ENCODE peak calls at places on chromosome 6, in seven cellular contexts. S, T, G, J, B, Q and D are unnamed samples.

GRCh38 chr6:158031445-158032353 is 50.0 kb downstream of the SYNJ2 start:
- DNase-seq in S (peak), T (peak), G (peak), J (no peak), B (peak), Q (peak), D (peak)

GRCh38 chr6:6686748-6687601 is 98.5 kb downstream of the LY86 start:
- DNase-seq in S (peak), T (peak), G (peak), J (peak), B (peak), Q (peak), D (no peak)

GRCh38 chr6:106789436-106790145 is 160.2 kb downstream of the QRSL1 start:
- DNase-seq in S (peak), T (no peak), G (no peak), J (no peak), B (no peak), Q (no peak), D (no peak)

GRCh38 chr6:85726206-85726605 is 83.5 kb upstream of the SYNCRIP start:
- DNase-seq in S (no peak), T (peak), G (no peak), J (no peak), B (peak), Q (no peak), D (no peak)

GRCh38 chr6:122429328-122429727 is 29.9 kb downstream of the HSF2 start:
- DNase-seq in S (no peak), T (no peak), G (peak), J (no peak), B (no peak), Q (no peak), D (no peak)

GRCh38 chr6:158595223-158595622 is 35.3 kb downstream of the TMEM181 start:
- DNase-seq in S (no peak), T (no peak), G (peak), J (peak), B (peak), Q (no peak), D (no peak)

GRCh38 chr6:157758516-157759023 is 64.5 kb upstream of the SNX9 start:
- DNase-seq in S (no peak), T (no peak), G (no peak), J (no peak), B (no peak), Q (no peak), D (no peak)

GRCh38 chr6:138406443-138406842 is 2.4 kb downstream of the HEBP2 start:
- DNase-seq in S (no peak), T (no peak), G (no peak), J (no peak), B (no peak), Q (no peak), D (no peak)

GRCh38 chr6:15184441-15184861 is 61.4 kb upstream of the JARID2 start:
- DNase-seq in S (no peak), T (no peak), G (no peak), J (no peak), B (no peak), Q (no peak), D (no peak)

GRCh38 chr6:26288155-26288554 is 76.8 kb upstream of the BTN3A2 start:
- DNase-seq in S (no peak), T (no peak), G (no peak), J (no peak), B (no peak), Q (no peak), D (no peak)

GRCh38 chr6:5582758-5583157 is 321.4 kb downstream of the FARS2 start:
- DNase-seq in S (peak), T (no peak), G (no peak), J (no peak), B (peak), Q (no peak), D (no peak)

GRCh38 chr6:127114214-127114613 is 4.3 kb upstream of the RSPO3 start:
- DNase-seq in S (no peak), T (no peak), G (no peak), J (no peak), B (no peak), Q (no peak), D (no peak)

GRCh38 chr6:155248021-155249001 is 15.5 kb upstream of the CLDN20 start:
- DNase-seq in S (peak), T (peak), G (peak), J (peak), B (peak), Q (peak), D (no peak)

GRCh38 chr6:1108198-1108597 is 203.7 kb upstream of the FOXQ1 start:
- DNase-seq in S (no peak), T (no peak), G (no peak), J (no peak), B (no peak), Q (no peak), D (no peak)

GRCh38 chr6:1110164-1110563 is 201.7 kb upstream of the FOXQ1 start:
- DNase-seq in S (no peak), T (no peak), G (no peak), J (peak), B (no peak), Q (no peak), D (no peak)

GRCh38 chr6:1107578-1107977 is 204.3 kb upstream of the FOXQ1 start:
- DNase-seq in S (no peak), T (no peak), G (no peak), J (no peak), B (no peak), Q (no peak), D (no peak)

GRCh38 chr6:1110935-1111334 is 201.0 kb upstream of the FOXQ1 start:
- DNase-seq in S (no peak), T (no peak), G (no peak), J (no peak), B (no peak), Q (no peak), D (no peak)

DNA sequence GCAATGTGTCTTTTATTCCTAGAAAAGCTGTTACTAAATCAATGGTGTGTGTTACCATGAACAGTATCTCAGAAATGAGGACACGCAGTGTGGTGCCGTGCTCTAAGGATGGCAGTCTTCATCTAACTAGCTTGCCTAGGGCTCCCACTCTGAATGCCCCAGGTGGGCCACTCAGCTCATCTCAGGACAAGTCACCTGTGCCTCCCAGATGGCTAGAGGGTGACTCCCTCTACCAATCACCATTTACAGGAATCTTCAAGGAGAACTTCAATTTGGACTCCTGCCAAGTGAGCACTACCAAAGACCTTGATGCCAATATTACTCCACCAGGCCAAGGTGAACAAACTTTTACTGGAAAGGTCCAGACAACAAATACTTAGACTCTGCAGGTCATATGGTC is 202.8 kb upstream of the FOXQ1 start:
- DNase-seq in S (no peak), T (no peak), G (no peak), J (no peak), B (no peak), Q (no peak), D (no peak)
- H3K4me3 ChIP-seq in S (no peak), T (no peak), G (no peak), J (no peak), B (no peak), Q (no peak), D (no peak)

GRCh38 chr6:63598251-63599036 is 26.2 kb downstream of the LOC128125822 start:
- DNase-seq in S (peak), T (peak), G (peak), J (peak), B (peak), Q (peak), D (no peak)
- H3K4me3 ChIP-seq in S (peak), T (peak), G (peak), J (peak), B (peak), Q (peak), D (peak)

DNA sequence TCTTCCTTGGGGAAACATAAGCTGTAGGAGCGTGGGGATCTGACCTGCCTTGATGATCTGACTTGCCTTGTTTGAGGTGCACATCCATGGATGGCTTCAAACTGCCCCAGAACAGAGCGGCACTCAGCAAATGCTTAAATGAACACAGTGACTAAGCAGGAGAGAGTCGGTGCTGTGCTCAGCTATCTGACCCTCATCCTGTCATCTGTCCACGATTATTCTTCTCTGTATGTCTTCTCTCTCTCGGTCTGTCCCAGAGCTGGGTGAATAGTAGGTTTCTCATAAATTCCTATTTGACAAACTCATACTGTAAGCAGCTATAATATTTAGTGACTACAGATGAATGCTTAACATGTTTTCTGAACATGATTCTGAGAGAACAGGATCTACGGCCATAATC is 37.3 kb downstream of the TRAM2 start:
- DNase-seq in S (peak), T (peak), G (no peak), J (no peak), B (peak), Q (no peak), D (no peak)
- H3K4me3 ChIP-seq in S (no peak), T (no peak), G (no peak), J (no peak), B (no peak), Q (no peak), D (no peak)

DNA sequence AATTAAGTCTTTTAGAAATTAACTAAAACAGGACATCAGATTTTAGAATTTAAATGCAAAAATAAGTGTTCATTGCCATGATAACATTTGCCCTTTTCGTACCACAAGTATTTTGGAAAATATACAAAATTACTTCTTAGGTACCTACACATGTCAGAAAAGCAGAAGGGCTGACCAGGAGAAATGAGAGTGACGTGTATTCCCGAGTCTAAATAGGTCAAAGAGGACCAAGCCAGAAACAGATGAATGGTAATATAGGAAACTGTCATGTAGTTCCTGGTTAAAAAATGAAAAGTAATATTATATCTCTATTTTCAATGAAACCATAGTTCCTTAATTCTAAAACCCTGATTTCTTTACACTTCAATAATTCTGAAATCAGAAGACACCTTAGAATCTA is 126.2 kb downstream of the IPCEF1 start:
- DNase-seq in S (no peak), T (no peak), G (no peak), J (no peak), B (no peak), Q (no peak), D (no peak)
- H3K4me3 ChIP-seq in S (no peak), T (no peak), G (no peak), J (no peak), B (no peak), Q (no peak), D (no peak)

GRCh38 chr6:27296106-27296783 is 15.8 kb downstream of the POM121L2 start:
- DNase-seq in S (peak), T (peak), G (peak), J (no peak), B (peak), Q (no peak), D (no peak)

GRCh38 chr6:27297857-27298730 is 14.0 kb downstream of the POM121L2 start:
- DNase-seq in S (peak), T (peak), G (peak), J (peak), B (peak), Q (no peak), D (no peak)

GRCh38 chr6:27295301-27296079 is 16.6 kb downstream of the POM121L2 start:
- DNase-seq in S (peak), T (peak), G (peak), J (peak), B (peak), Q (no peak), D (no peak)

GRCh38 chr6:27294409-27294808 is 17.7 kb downstream of the POM121L2 start:
- DNase-seq in S (no peak), T (no peak), G (no peak), J (no peak), B (no peak), Q (no peak), D (no peak)

GRCh38 chr6:27297484-27297856 is 14.6 kb downstream of the POM121L2 start:
- DNase-seq in S (no peak), T (no peak), G (no peak), J (no peak), B (no peak), Q (no peak), D (no peak)
- H3K4me3 ChIP-seq in S (peak), T (peak), G (peak), J (no peak), B (peak), Q (no peak), D (peak)

DNA sequence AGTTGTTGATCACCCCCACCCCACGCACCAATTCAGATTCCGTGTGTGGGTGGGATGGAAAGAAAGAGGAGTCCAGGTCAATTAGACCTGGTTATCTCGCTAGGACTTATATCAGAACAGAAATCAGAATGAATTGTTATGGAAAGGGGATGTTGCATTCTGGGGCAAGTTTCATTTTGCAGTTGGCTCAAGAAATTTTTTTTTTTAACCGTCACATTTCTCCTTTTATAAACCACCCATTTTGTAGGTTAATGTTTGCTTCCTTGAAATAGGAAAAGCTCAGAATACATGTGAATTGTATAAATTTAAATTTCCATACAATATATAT is 46.9 kb upstream of the SUPT3H start:
- DNase-seq in S (no peak), T (no peak), G (no peak), J (no peak), B (no peak), Q (no peak), D (no peak)
- H3K4me3 ChIP-seq in S (peak), T (peak), G (peak), J (no peak), B (peak), Q (peak), D (peak)